ENCODE peak calls at places on chromosomes 12 and 14, in four cellular contexts. One of them, this sample, is unnamed.

GRCh38 chr12:66048218-66048842 is 82.2 kb downstream of the LLPH start:
- DNase-seq in natural killer cell: no peak
- DNase-seq in Caco-2: peak; percentile 44
- DNase-seq in heart left ventricle: no peak
- DNase-seq in this sample: no peak

GRCh38 chr14:38663382-38663781 is 407.5 kb upstream of the CLEC14A start:
- DNase-seq in Caco-2: no peak
- DNase-seq in natural killer cell: no peak
- DNase-seq in heart left ventricle: no peak
- DNase-seq in this sample: no peak

GRCh38 chr12:62934799-62935674 is at the start of gene PPM1H:
- DNase-seq in natural killer cell: no peak
- DNase-seq in heart left ventricle: peak; percentile 77
- DNase-seq in Caco-2: peak; percentile 98
- DNase-seq in this sample: peak; percentile 24

GRCh38 chr12:131380961-131381705 is 329.8 kb upstream of the SFSWAP start:
- DNase-seq in Caco-2: no peak
- DNase-seq in natural killer cell: no peak
- DNase-seq in heart left ventricle: no peak
- DNase-seq in this sample: no peak

GRCh38 chr12:76069339-76069738 is 15.1 kb downstream of the NAP1L1 start:
- DNase-seq in natural killer cell: no peak
- DNase-seq in Caco-2: no peak
- DNase-seq in heart left ventricle: no peak
- DNase-seq in this sample: no peak

GRCh38 chr12:26976687-26977086 is 37.5 kb downstream of the TM7SF3 start:
- DNase-seq in Caco-2: no peak
- DNase-seq in heart left ventricle: no peak
- DNase-seq in natural killer cell: no peak
- DNase-seq in this sample: no peak

GRCh38 chr12:49413010-49413409 is 45.7 kb downstream of the SPATS2 start:
- DNase-seq in Caco-2: no peak
- DNase-seq in natural killer cell: no peak
- DNase-seq in heart left ventricle: no peak
- DNase-seq in this sample: no peak

GRCh38 chr14:54893151-54893760 is 9.4 kb downstream of the GCH1 start:
- DNase-seq in Caco-2: peak; percentile 49
- DNase-seq in natural killer cell: no peak
- DNase-seq in heart left ventricle: no peak
- DNase-seq in this sample: no peak

GRCh38 chr12:71439613-71440392 is at the start of gene LGR5:
- DNase-seq in heart left ventricle: no peak
- DNase-seq in Caco-2: peak; percentile 86
- DNase-seq in natural killer cell: no peak
- DNase-seq in this sample: no peak

GRCh38 chr14:75123991-75124390 is 2.9 kb downstream of the NEK9 start:
- DNase-seq in natural killer cell: no peak
- DNase-seq in Caco-2: no peak
- DNase-seq in heart left ventricle: no peak
- DNase-seq in this sample: no peak

GRCh38 chr12:79618848-79619404 is 71.8 kb downstream of the PAWR start:
- DNase-seq in heart left ventricle: no peak
- DNase-seq in Caco-2: no peak
- DNase-seq in natural killer cell: no peak
- DNase-seq in this sample: no peak

GRCh38 chr14:79375336-79375735 is 836.0 kb downstream of the DIO2 start:
- DNase-seq in Caco-2: no peak
- DNase-seq in natural killer cell: no peak
- DNase-seq in heart left ventricle: no peak
- DNase-seq in this sample: no peak

GRCh38 chr12:88952543-88952942 is 372.3 kb upstream of the KITLG start:
- DNase-seq in heart left ventricle: no peak
- DNase-seq in Caco-2: no peak
- DNase-seq in natural killer cell: no peak
- DNase-seq in this sample: no peak

GRCh38 chr14:61671086-61671485 is 24.2 kb upstream of the HIF1A start:
- DNase-seq in natural killer cell: peak; percentile 23
- DNase-seq in Caco-2: no peak
- DNase-seq in heart left ventricle: no peak
- DNase-seq in this sample: no peak

GRCh38 chr12:6458281-6459003 is 6.6 kb downstream of the TAPBPL start:
- DNase-seq in Caco-2: no peak
- DNase-seq in natural killer cell: no peak
- DNase-seq in heart left ventricle: no peak
- DNase-seq in this sample: no peak

GRCh38 chr14:35944847-35945246 is 118.7 kb downstream of the BRMS1L start:
- DNase-seq in heart left ventricle: no peak
- DNase-seq in natural killer cell: no peak
- DNase-seq in Caco-2: peak; percentile 75
- DNase-seq in this sample: no peak

GRCh38 chr14:71300474-71301359 is 393.5 kb downstream of the PCNX1 start:
- DNase-seq in heart left ventricle: no peak
- DNase-seq in Caco-2: no peak
- DNase-seq in natural killer cell: no peak
- DNase-seq in this sample: no peak

GRCh38 chr12:75526655-75527511 is 15.5 kb upstream of the KRR1 start:
- DNase-seq in natural killer cell: no peak
- DNase-seq in Caco-2: peak; percentile 37
- DNase-seq in heart left ventricle: no peak
- DNase-seq in this sample: no peak

GRCh38 chr12:17342381-17342961 is 736.5 kb upstream of the LMO3 start:
- DNase-seq in Caco-2: peak; percentile 33
- DNase-seq in natural killer cell: no peak
- DNase-seq in heart left ventricle: no peak
- DNase-seq in this sample: no peak

GRCh38 chr12:27602516-27602915 is 78.5 kb downstream of the PPFIBP1 start:
- DNase-seq in Caco-2: no peak
- DNase-seq in heart left ventricle: no peak
- DNase-seq in natural killer cell: no peak
- DNase-seq in this sample: no peak

GRCh38 chr14:49633650-49634546 is 1.1 kb downstream of the DNAAF2 start:
- DNase-seq in Caco-2: peak; percentile 96
- DNase-seq in heart left ventricle: peak; percentile 95
- DNase-seq in natural killer cell: peak; percentile 91
- DNase-seq in this sample: peak; percentile 92

GRCh38 chr12:39402922-39403321 is 40.0 kb downstream of the KIF21A start:
- DNase-seq in Caco-2: no peak
- DNase-seq in heart left ventricle: no peak
- DNase-seq in natural killer cell: no peak
- DNase-seq in this sample: no peak

GRCh38 chr12:4700621-4701026 is 19.6 kb upstream of the GALNT8 start:
- DNase-seq in Caco-2: no peak
- DNase-seq in heart left ventricle: peak; percentile 73
- DNase-seq in natural killer cell: no peak
- DNase-seq in this sample: no peak

GRCh38 chr14:90611501-90611900 is 204.7 kb downstream of the TTC7B start:
- DNase-seq in heart left ventricle: no peak
- DNase-seq in Caco-2: no peak
- DNase-seq in natural killer cell: no peak
- DNase-seq in this sample: no peak
- TF ChIP-seq CTCF in heart left ventricle: no peak
- TF ChIP-seq CTCF in Caco-2: no peak
- TF ChIP-seq CTCF in natural killer cell: no peak
- TF ChIP-seq CTCF in this sample: no peak

DNA sequence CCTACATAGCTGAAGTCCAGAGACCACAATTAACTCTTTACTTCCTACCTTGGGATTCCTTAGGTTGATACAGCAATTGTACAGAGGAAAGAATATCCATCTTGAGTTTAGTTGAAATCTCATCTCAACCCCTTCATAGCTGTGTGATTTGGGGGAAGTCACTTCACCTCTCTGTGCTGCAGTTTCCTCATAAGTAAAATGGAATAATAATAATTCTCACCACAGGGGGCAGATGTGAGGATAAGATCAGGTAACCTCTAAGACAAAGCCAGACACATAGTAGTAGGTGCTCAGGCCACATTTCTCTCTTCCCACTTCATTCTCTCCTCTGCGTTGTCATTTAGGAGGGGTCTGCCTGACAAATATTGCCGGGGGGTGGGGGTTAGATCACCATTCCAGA is 6.7 kb downstream of the FOXN4 start:
- DNase-seq in Caco-2: peak; percentile 49
- DNase-seq in heart left ventricle: no peak
- DNase-seq in natural killer cell: no peak
- DNase-seq in this sample: no peak
- TF ChIP-seq CTCF in Caco-2: peak; percentile 18
- TF ChIP-seq CTCF in heart left ventricle: no peak
- TF ChIP-seq CTCF in natural killer cell: no peak
- TF ChIP-seq CTCF in this sample: no peak

DNA sequence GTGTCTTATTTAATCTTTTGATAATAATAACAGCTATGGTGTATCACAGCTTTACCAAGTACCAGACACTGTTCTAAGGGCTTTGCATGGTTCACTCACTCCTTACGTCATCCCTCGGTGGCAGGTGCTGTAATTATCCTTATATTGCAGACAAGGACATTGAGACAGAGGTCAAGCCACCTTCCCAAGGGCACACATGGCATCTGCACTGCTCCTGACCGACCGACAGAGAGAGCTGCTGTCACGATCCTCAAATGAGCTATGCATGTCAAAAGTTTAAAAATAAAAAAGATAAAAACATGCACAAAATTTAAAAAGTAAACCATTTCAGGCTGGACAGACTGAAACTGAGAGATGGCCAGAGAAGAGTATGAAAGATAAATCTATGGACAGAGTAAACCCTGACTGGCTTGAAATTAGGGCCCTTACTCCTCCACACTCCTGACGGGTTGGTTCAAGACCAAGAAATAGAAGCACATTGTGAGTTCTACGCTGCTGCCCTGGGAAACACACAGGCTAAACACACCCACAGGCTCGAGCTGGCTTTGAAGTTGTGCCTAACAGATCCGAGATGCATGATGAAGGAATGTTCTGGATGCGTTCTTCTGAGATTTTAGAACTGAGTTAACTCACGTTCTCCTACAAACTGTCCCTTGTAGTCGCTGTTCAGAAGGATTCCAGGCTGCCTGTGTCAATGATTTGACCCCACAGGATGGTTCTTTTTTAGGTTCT is 268.7 kb downstream of the ZFP36L1 start:
- DNase-seq in heart left ventricle: peak; percentile 40
- DNase-seq in natural killer cell: no peak
- DNase-seq in Caco-2: no peak
- DNase-seq in this sample: no peak
- TF ChIP-seq CTCF in heart left ventricle: peak; percentile 61
- TF ChIP-seq CTCF in natural killer cell: no peak
- TF ChIP-seq CTCF in Caco-2: no peak
- TF ChIP-seq CTCF in this sample: no peak

GRCh38 chr14:102225386-102225785 is 79.6 kb downstream of the MOK start:
- DNase-seq in heart left ventricle: no peak
- DNase-seq in Caco-2: no peak
- DNase-seq in natural killer cell: no peak
- DNase-seq in this sample: no peak

GRCh38 chr14:102227184-102227964 is 77.6 kb downstream of the MOK start:
- DNase-seq in natural killer cell: no peak
- DNase-seq in heart left ventricle: no peak
- DNase-seq in Caco-2: no peak
- DNase-seq in this sample: no peak

GRCh38 chr14:102229071-102229738 is 75.8 kb downstream of the MOK start:
- DNase-seq in natural killer cell: no peak
- DNase-seq in heart left ventricle: no peak
- DNase-seq in Caco-2: no peak
- DNase-seq in this sample: no peak

GRCh38 chr14:102225936-102226335 is 79.0 kb downstream of the MOK start:
- DNase-seq in heart left ventricle: no peak
- DNase-seq in Caco-2: no peak
- DNase-seq in natural killer cell: no peak
- DNase-seq in this sample: no peak

DNA sequence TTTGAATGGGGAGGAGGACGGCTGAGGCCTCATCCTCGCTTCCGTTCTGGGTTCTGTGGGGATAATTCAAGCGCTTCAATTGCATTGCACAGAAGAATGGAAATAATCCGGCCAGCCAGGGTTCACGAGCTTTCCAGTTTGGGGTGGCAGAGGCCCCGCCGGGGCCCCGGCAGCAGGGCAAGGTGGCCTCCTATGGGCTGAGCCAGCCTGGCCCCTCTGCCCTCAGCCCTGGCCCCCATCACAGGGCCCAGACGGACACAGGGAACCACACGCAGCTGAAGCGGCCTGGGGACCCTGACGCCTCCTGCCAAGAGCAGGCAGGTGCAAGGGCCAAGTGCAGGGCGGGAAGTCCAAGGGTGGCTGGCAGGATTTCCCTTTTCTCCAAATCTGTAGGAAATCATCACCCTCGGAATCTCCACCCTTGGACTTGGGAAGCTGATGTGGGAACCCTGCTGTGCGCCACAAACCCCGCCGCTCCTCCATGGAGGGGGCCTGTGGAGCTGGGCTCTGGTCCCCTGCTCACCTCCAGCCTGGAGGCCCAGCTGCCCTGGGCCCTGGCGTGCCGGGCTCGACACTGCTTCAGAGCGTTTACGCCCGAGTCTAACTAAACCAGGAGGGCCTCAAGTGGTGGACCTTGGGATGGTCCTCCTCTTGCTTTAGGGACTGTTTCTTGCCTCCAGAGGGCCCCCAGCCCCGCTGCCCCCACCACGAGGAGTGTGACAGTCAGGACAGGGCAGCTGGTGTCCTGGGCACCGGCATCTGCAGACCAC is 78.4 kb downstream of the MOK start:
- DNase-seq in Caco-2: no peak
- DNase-seq in heart left ventricle: no peak
- DNase-seq in natural killer cell: no peak
- DNase-seq in this sample: no peak
- TF ChIP-seq CTCF in Caco-2: no peak
- TF ChIP-seq CTCF in heart left ventricle: no peak
- TF ChIP-seq CTCF in natural killer cell: no peak
- TF ChIP-seq CTCF in this sample: no peak

This sample was measured in activated B cell treated with CpG ODN at 0.5 μM for 24 hours.